ENCODE peak calls at places on chromosome 2, in five cellular contexts. One of them, this sample, is unnamed.

GRCh38 chr2:20129320-20130274 is 78.2 kb upstream of the LAPTM4A start:
- DNase-seq in RWPE1: no peak
- DNase-seq in NCI-H2081: peak
- DNase-seq in GM23338: no peak
- DNase-seq in stimulated activated CD8-positive, alpha-beta memory T cell treated with anti-CD3 and anti-CD28 coated beads, Interleukin-12 subunit alpha, Interleukin-12 subunit beta, amount 100 ng/mL, for 4 hours: no peak
- DNase-seq in this sample: no peak

GRCh38 chr2:209680596-209680995 is 91.0 kb upstream of the UNC80 start:
- DNase-seq in NCI-H2081: no peak
- DNase-seq in stimulated activated CD8-positive, alpha-beta memory T cell treated with anti-CD3 and anti-CD28 coated beads, Interleukin-12 subunit alpha, Interleukin-12 subunit beta, amount 100 ng/mL, for 4 hours: no peak
- DNase-seq in GM23338: no peak
- DNase-seq in RWPE1: no peak
- DNase-seq in this sample: no peak

GRCh38 chr2:182682210-182682609 is 33.8 kb upstream of the DNAJC10 start:
- DNase-seq in stimulated activated CD8-positive, alpha-beta memory T cell treated with anti-CD3 and anti-CD28 coated beads, Interleukin-12 subunit alpha, Interleukin-12 subunit beta, amount 100 ng/mL, for 4 hours: no peak
- DNase-seq in RWPE1: no peak
- DNase-seq in GM23338: no peak
- DNase-seq in NCI-H2081: no peak
- DNase-seq in this sample: no peak

GRCh38 chr2:15737314-15738224 is 145.9 kb downstream of the DDX1 start:
- DNase-seq in GM23338: no peak
- DNase-seq in stimulated activated CD8-positive, alpha-beta memory T cell treated with anti-CD3 and anti-CD28 coated beads, Interleukin-12 subunit alpha, Interleukin-12 subunit beta, amount 100 ng/mL, for 4 hours: no peak
- DNase-seq in NCI-H2081: no peak
- DNase-seq in RWPE1: no peak
- DNase-seq in this sample: no peak

GRCh38 chr2:74554821-74555531 is 456 bp downstream of the DOK1 start:
- DNase-seq in RWPE1: no peak
- DNase-seq in stimulated activated CD8-positive, alpha-beta memory T cell treated with anti-CD3 and anti-CD28 coated beads, Interleukin-12 subunit alpha, Interleukin-12 subunit beta, amount 100 ng/mL, for 4 hours: no peak
- DNase-seq in NCI-H2081: peak
- DNase-seq in GM23338: peak
- DNase-seq in this sample: peak

GRCh38 chr2:137155351-137156104 is 390.2 kb downstream of the THSD7B start:
- DNase-seq in NCI-H2081: no peak
- DNase-seq in GM23338: no peak
- DNase-seq in RWPE1: peak
- DNase-seq in stimulated activated CD8-positive, alpha-beta memory T cell treated with anti-CD3 and anti-CD28 coated beads, Interleukin-12 subunit alpha, Interleukin-12 subunit beta, amount 100 ng/mL, for 4 hours: no peak
- DNase-seq in this sample: no peak

GRCh38 chr2:38163006-38163405 is 87.1 kb upstream of the CYP1B1 start:
- DNase-seq in stimulated activated CD8-positive, alpha-beta memory T cell treated with anti-CD3 and anti-CD28 coated beads, Interleukin-12 subunit alpha, Interleukin-12 subunit beta, amount 100 ng/mL, for 4 hours: no peak
- DNase-seq in RWPE1: no peak
- DNase-seq in NCI-H2081: no peak
- DNase-seq in GM23338: no peak
- DNase-seq in this sample: peak

GRCh38 chr2:165833156-165833555 is 39.1 kb upstream of the GALNT3 start:
- DNase-seq in NCI-H2081: no peak
- DNase-seq in stimulated activated CD8-positive, alpha-beta memory T cell treated with anti-CD3 and anti-CD28 coated beads, Interleukin-12 subunit alpha, Interleukin-12 subunit beta, amount 100 ng/mL, for 4 hours: no peak
- DNase-seq in GM23338: no peak
- DNase-seq in RWPE1: peak
- DNase-seq in this sample: no peak

GRCh38 chr2:238133499-238134392 is 4.7 kb upstream of the KLHL30 start:
- DNase-seq in NCI-H2081: no peak
- DNase-seq in RWPE1: no peak
- DNase-seq in GM23338: no peak
- DNase-seq in stimulated activated CD8-positive, alpha-beta memory T cell treated with anti-CD3 and anti-CD28 coated beads, Interleukin-12 subunit alpha, Interleukin-12 subunit beta, amount 100 ng/mL, for 4 hours: no peak
- DNase-seq in this sample: no peak